ENCODE peak calls at places on chromosomes 1 and 21, in six cellular contexts. A is DMS 273 treated with DMSO at 0.1 percent for 48 hours, P is GM23338, I is NCI-H524, Z is frontal cortex, C is ELR. Q is an unnamed sample.

GRCh38 chr1:2344121-2344681 is 47.2 kb downstream of the MORN1 start:
- DNase-seq in A (no peak), P (no peak), I (no peak), Z (no peak), C (no peak), Q (peak)

GRCh38 chr21:43758132-43758619 is 17.9 kb downstream of the CSTB start:
- DNase-seq in A (no peak), P (no peak), I (no peak), Z (no peak), C (no peak), Q (peak)

GRCh38 chr1:25369241-25369640 is 31.1 kb downstream of the TMEM50A start:
- DNase-seq in A (no peak), P (no peak), I (no peak), Z (no peak), C (peak), Q (no peak)

GRCh38 chr1:153025797-153026196 is 5.2 kb upstream of the SPRR1B start:
- DNase-seq in A (no peak), P (no peak), I (no peak), Z (no peak), C (no peak), Q (no peak)

GRCh38 chr21:46500224-46500861 is 41.7 kb downstream of the DIP2A start:
- DNase-seq in A (no peak), P (no peak), I (no peak), Z (no peak), C (peak), Q (no peak)

GRCh38 chr21:42171091-42172053 is 47.6 kb upstream of the ABCG1 start:
- DNase-seq in A (no peak), P (no peak), I (no peak), Z (no peak), C (no peak), Q (peak)

GRCh38 chr1:44730741-44731512 is at the start of gene RNU5D-1:
- DNase-seq in A (peak), P (peak), I (peak), Z (peak), C (peak), Q (peak)

GRCh38 chr1:110877776-110878175 is 4.8 kb downstream of the CD53 start:
- DNase-seq in A (no peak), P (no peak), I (no peak), Z (no peak), C (no peak), Q (no peak)

GRCh38 chr1:206633708-206634121 is 1.6 kb upstream of the DYRK3 start:
- DNase-seq in A (no peak), P (no peak), I (no peak), Z (no peak), C (peak), Q (peak)

GRCh38 chr1:175757381-175758015 is 14.1 kb upstream of the TNR start:
- DNase-seq in A (no peak), P (peak), I (no peak), Z (no peak), C (peak), Q (no peak)